ENCODE peak calls at places on chromosomes 3 and 15, in seven cellular contexts. W is mesendoderm, N is HL-60, V is NCI-H1105 treated with DMSO at 0.1 percent for 48 hours, E is aorta, J is psoas muscle, T is caudate nucleus. D is an unnamed sample.

GRCh38 chr3:61894988-61895935 is 333.9 kb downstream of the PTPRG start:
- DNase-seq in W (peak; percentile 85), N (no peak), V (peak; percentile 9), E (peak; percentile 79), J (peak; percentile 37), T (no peak), D (peak; percentile 33)

GRCh38 chr3:50154840-50155490 is at the start of gene SEMA3F:
- DNase-seq in W (peak; percentile 73), N (no peak), V (peak; percentile 38), E (peak; percentile 67), J (peak; percentile 72), T (no peak), D (peak; percentile 92)

GRCh38 chr3:71139501-71139900 is 444.0 kb downstream of the FOXP1 start:
- DNase-seq in W (no peak), N (no peak), V (no peak), E (no peak), J (no peak), T (no peak), D (no peak)

GRCh38 chr3:115239717-115240116 is 92.6 kb upstream of the ZBTB20 start:
- DNase-seq in W (no peak), N (no peak), V (peak; percentile 48), E (peak; percentile 79), J (peak; percentile 33), T (peak; percentile 82), D (no peak)

GRCh38 chr3:51718547-51719412 is 11.9 kb downstream of the GRM2 start:
- DNase-seq in W (peak; percentile 91), N (peak; percentile 26), V (peak; percentile 35), E (peak; percentile 71), J (peak; percentile 45), T (no peak), D (peak; percentile 63)

GRCh38 chr3:197028711-197029510 is 706 bp downstream of the MELTF start:
- DNase-seq in W (peak; percentile 22), N (no peak), V (no peak), E (peak; percentile 61), J (no peak), T (no peak), D (peak; percentile 20)

GRCh38 chr3:108897883-108898282 is 55.8 kb downstream of the GUCA1C start:
- DNase-seq in W (no peak), N (no peak), V (no peak), E (no peak), J (no peak), T (no peak), D (no peak)

GRCh38 chr15:58472821-58473581 is 41.2 kb downstream of the LIPC start:
- DNase-seq in W (peak; percentile 64), N (no peak), V (no peak), E (no peak), J (no peak), T (no peak), D (no peak)

GRCh38 chr15:36109943-36110658 is 469.3 kb upstream of the CDIN1 start:
- DNase-seq in W (no peak), N (no peak), V (no peak), E (peak; percentile 62), J (no peak), T (no peak), D (no peak)

GRCh38 chr3:43373588-43373935 is 87.2 kb downstream of the SNRK start:
- DNase-seq in W (no peak), N (no peak), V (no peak), E (no peak), J (no peak), T (no peak), D (no peak)

GRCh38 chr3:77038468-77038927 is 1.4 kb upstream of the ROBO2 start:
- DNase-seq in W (peak; percentile 96), N (peak; percentile 35), V (peak; percentile 86), E (peak; percentile 71), J (peak; percentile 31), T (peak; percentile 74), D (peak; percentile 61)

GRCh38 chr3:178257491-178257890 is 278.7 kb upstream of the KCNMB2 start:
- DNase-seq in W (no peak), N (no peak), V (no peak), E (no peak), J (no peak), T (no peak), D (no peak)

GRCh38 chr3:13207975-13208705 is 134.9 kb upstream of the IQSEC1 start:
- DNase-seq in W (no peak), N (no peak), V (no peak), E (no peak), J (no peak), T (no peak), D (no peak)

GRCh38 chr15:63677778-63678177 is 80.6 kb downstream of the FBXL22 start:
- DNase-seq in W (no peak), N (no peak), V (no peak), E (peak; percentile 51), J (no peak), T (no peak), D (no peak)

GRCh38 chr3:127632035-127632434 is 3.0 kb downstream of the PODXL2 start:
- DNase-seq in W (no peak), N (no peak), V (no peak), E (no peak), J (no peak), T (no peak), D (no peak)

GRCh38 chr3:16084887-16085286 is 89.6 kb upstream of the GALNT15 start:
- DNase-seq in W (no peak), N (no peak), V (no peak), E (no peak), J (no peak), T (no peak), D (no peak)

GRCh38 chr3:157082305-157082981 is 77.5 kb downstream of the CCNL1 start:
- DNase-seq in W (no peak), N (no peak), V (no peak), E (no peak), J (no peak), T (no peak), D (no peak)

GRCh38 chr15:74240002-74240568 is 4.0 kb downstream of the CCDC33 start:
- DNase-seq in W (peak; percentile 67), N (no peak), V (peak; percentile 94), E (peak; percentile 94), J (peak; percentile 85), T (peak; percentile 68), D (peak; percentile 75)

GRCh38 chr15:100930306-100930848 is 11.2 kb downstream of the LRRK1 start:
- DNase-seq in W (no peak), N (no peak), V (no peak), E (no peak), J (no peak), T (no peak), D (no peak)

GRCh38 chr3:170741756-170742530 is 128.1 kb downstream of the RPL22L1 start:
- DNase-seq in W (peak; percentile 41), N (no peak), V (no peak), E (no peak), J (no peak), T (no peak), D (no peak)